ENCODE peak calls at places on chromosome 21, in nine cellular contexts. X is CD8-positive, alpha-beta T cell; M is upper lobe of left lung; N is pancreas; H is GM23248; B is uterus; I is adrenal gland; Z is cardiac muscle cell; K is IMR-90. C is an unnamed sample.
A peak's percentile ranks its signal among the peaks of the same experiment; 100 is the strongest.

GRCh38 chr21:43775795-43776430 is at the start of gene CSTB:
- DNase-seq in X (peak; percentile 68), M (peak; percentile 98), N (peak; percentile 80), H (peak; percentile 79), B (peak; percentile 68), I (peak; percentile 82), Z (peak; percentile 68), K (peak; percentile 38), C (peak; percentile 75)

GRCh38 chr21:33478858-33479678 is 706 bp downstream of the TMEM50B start:
- DNase-seq in X (peak; percentile 25), M (peak; percentile 88), N (peak; percentile 44), H (peak; percentile 75), B (no peak), I (peak; percentile 33), Z (peak; percentile 39), K (peak; percentile 17), C (peak; percentile 58)

GRCh38 chr21:38942617-38943245 is 137.0 kb downstream of the ETS2 start:
- DNase-seq in X (no peak), M (no peak), N (no peak), H (no peak), B (no peak), I (no peak), Z (no peak), K (no peak), C (no peak)

GRCh38 chr21:38359090-38359489 is 102.3 kb downstream of the KCNJ15 start:
- DNase-seq in X (no peak), M (no peak), N (no peak), H (no peak), B (no peak), I (no peak), Z (no peak), K (no peak), C (no peak)

GRCh38 chr21:40707271-40707670 is 139.7 kb downstream of the DSCAM start:
- DNase-seq in X (no peak), M (no peak), N (no peak), H (no peak), B (no peak), I (no peak), Z (no peak), K (no peak), C (no peak)

GRCh38 chr21:39314155-39315027 is 959 bp upstream of the BRWD1 start:
- DNase-seq in X (peak; percentile 31), M (no peak), N (peak; percentile 37), H (peak; percentile 86), B (peak; percentile 35), I (peak; percentile 32), Z (peak; percentile 73), K (peak; percentile 65), C (peak; percentile 4)

GRCh38 chr21:25568230-25568629 is 39.1 kb downstream of the MRPL39 start:
- DNase-seq in X (no peak), M (no peak), N (no peak), H (no peak), B (peak; percentile 25), I (peak; percentile 20), Z (peak; percentile 85), K (peak; percentile 78), C (no peak)

GRCh38 chr21:40356644-40357043 is 489.4 kb downstream of the PCP4 start:
- DNase-seq in X (no peak), M (no peak), N (no peak), H (no peak), B (no peak), I (no peak), Z (no peak), K (no peak), C (no peak)

GRCh38 chr21:25934130-25934529 is 199.4 kb downstream of the GABPA start:
- DNase-seq in X (no peak), M (no peak), N (no peak), H (no peak), B (no peak), I (no peak), Z (peak; percentile 82), K (peak; percentile 52), C (no peak)

GRCh38 chr21:27083144-27083543 is 116.3 kb upstream of the ADAMTS5 start:
- DNase-seq in X (no peak), M (no peak), N (no peak), H (no peak), B (no peak), I (no peak), Z (no peak), K (no peak), C (no peak)

GRCh38 chr21:45177039-45177438 is 102.7 kb downstream of the ADARB1 start:
- DNase-seq in X (no peak), M (no peak), N (no peak), H (no peak), B (no peak), I (no peak), Z (no peak), K (no peak), C (no peak)

GRCh38 chr21:45176141-45176540 is 101.8 kb downstream of the ADARB1 start:
- DNase-seq in X (no peak), M (no peak), N (no peak), H (no peak), B (no peak), I (no peak), Z (no peak), K (no peak), C (no peak)

GRCh38 chr21:45179568-45180288 is 105.3 kb downstream of the ADARB1 start:
- DNase-seq in X (no peak), M (no peak), N (no peak), H (no peak), B (no peak), I (no peak), Z (no peak), K (no peak), C (no peak)

GRCh38 chr21:45178971-45179370 is 104.6 kb downstream of the ADARB1 start:
- DNase-seq in X (no peak), M (no peak), N (no peak), H (no peak), B (no peak), I (no peak), Z (no peak), K (no peak), C (no peak)

DNA sequence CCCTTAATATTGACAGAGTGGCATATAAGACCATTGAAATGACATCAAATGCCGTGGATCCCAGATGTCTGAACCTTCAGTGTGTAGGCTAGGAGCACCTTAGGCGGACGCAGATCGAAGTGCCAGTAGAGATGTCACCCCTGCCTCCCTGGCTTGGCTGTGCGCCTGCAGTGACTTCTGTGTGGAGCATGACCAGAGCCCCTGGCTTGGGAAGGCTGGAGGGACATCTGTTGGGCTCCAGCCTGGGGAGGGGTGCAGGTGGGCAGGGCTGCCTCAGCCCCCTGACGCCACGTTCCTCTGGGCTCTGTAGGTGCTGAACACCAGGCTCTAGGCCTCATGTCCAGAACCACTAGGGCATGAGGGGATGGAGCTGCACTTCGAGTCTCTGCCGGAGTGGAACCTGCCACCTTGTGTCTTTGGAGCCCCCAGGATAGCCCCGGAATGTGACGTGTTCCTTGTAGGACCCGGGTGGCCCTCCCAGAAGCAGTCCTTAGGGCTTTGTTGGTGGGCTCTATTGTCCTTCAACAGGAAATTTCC is 103.8 kb downstream of the ADARB1 start:
- DNase-seq in X (no peak), M (no peak), N (no peak), H (no peak), B (no peak), I (no peak), Z (no peak), K (no peak), C (no peak)
- H3K4me1 ChIP-seq in X (no peaks in the 10 kb centered on the region), M (no peaks in the 10 kb centered on the region), N (no peaks in the 10 kb centered on the region), H (peaks cover 7% of the 10 kb centered on the region), B (no peaks in the 10 kb centered on the region), I (no peaks in the 10 kb centered on the region), Z (no peaks in the 10 kb centered on the region), K (peaks cover 6% of the 10 kb centered on the region), C (no peaks in the 10 kb centered on the region)

DNA sequence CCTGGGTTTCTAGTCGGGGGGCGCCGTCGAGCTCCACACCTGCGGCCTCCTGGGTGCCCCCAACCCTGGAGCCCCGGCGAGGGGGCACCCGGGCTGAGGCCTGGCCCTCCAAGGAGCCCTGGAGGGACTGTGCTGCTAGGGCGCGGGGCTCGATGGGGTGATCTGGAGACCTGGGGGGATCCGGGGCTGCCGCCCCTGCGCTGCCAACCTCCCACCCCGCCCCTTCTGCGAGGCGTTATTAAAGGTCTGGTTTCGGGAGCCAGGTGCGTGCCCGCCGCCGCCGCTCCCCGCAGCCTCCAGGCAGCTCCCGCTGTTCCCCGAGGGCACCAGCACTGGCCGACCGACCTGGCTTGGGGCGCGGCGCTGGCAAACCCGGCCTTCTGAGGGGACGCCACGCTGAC is 746 bp upstream of the POFUT2 start:
- DNase-seq in X (no peak), M (peak; percentile 87), N (no peak), H (peak; percentile 57), B (no peak), I (peak; percentile 41), Z (no peak), K (no peak), C (no peak)
- H3K4me3 ChIP-seq in X (no peak overlapping the region), M (peak overlapping the region; percentile 69), N (peak overlapping the region; percentile 53), H (peak overlapping the region; percentile 77), B (peak overlapping the region; percentile 83), I (peak overlapping the region; percentile 96), Z (peak overlapping the region; percentile 99), K (peak overlapping the region; percentile 88), C (no peak overlapping the region)

DNA sequence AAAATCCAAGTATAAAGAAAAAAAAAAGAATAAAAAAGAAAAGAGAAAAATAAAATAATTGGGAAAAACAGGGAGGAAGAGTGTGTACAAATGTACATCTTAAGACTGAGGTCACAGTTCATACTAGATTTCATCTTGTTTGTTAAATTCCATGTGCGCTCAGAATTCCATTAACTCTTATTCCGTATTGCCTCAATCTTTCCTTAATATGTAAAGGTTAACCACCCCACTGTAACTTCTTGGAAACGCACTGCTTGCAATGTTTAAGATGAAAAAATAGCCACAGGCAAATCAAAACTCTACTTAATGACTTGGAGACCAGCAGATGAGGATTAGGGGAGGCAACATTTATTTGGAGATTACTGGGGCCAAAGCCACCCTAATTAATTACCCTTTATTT is 23.9 kb upstream of the KCNE1 start:
- DNase-seq in X (no peak), M (no peak), N (no peak), H (no peak), B (no peak), I (no peak), Z (no peak), K (no peak), C (no peak)
- H3K4me1 ChIP-seq in X (no peaks in the 10 kb centered on the region), M (no peaks in the 10 kb centered on the region), N (no peaks in the 10 kb centered on the region), H (peaks cover 33% of the 10 kb centered on the region), B (no peaks in the 10 kb centered on the region), I (peaks cover 27% of the 10 kb centered on the region), Z (peaks cover 31% of the 10 kb centered on the region), K (peaks cover 18% of the 10 kb centered on the region), C (no peaks in the 10 kb centered on the region)

DNA sequence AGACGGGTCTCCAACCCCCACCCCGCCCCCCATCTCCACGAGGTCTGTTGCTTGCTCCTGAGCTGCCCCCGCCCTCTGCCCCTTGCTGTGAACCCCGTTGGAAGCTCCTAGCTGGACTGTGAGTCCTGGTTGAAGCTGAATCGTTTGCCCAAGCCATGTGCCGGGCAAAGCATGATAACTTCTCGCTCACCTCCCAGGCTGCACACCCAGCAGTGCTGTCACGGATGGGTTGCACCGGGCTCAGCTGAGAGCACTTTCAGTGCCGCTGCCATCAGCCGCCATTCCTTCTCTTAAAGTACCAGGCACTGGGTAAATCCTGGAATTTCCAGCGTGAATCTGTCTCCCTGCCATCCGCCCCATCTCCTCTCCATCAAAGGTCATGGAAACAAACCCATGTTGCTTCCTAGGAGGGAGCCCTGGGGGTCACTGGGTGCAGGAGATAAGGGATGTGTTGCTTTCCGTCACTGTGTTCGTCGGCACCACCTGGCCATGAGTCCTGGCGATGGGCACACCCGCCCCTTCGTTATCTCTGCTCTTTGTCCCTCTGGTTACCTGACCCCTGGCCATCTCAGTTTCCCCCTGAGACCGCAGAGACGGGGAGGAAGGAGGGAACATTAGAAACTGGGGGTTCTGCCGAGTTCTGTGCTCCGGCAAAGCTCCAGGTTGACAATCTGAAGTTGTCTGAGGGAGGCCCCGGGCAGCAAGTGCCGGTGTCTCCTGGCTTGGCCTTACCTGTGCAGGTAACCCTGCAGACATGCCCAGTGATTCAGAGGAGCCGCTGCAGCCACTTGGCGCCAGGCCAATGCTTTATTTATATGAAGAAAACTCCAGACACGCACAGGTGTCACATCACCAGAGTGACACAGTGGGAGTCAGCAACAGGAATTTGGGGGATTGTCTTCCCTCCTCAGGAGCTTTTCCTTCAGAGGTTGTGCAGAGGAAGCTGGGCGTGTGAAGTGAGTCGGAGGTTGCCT is 2.7 kb downstream of the PDE9A start:
- DNase-seq in X (no peak), M (peak; percentile 37), N (no peak), H (no peak), B (no peak), I (no peak), Z (no peak), K (no peak), C (no peak)
- H3K4me3 ChIP-seq in X (no peak overlapping the region), M (no peak overlapping the region), N (no peak overlapping the region), H (no peak overlapping the region), B (no peak overlapping the region), I (no peak overlapping the region), Z (no peak overlapping the region), K (no peak overlapping the region), C (no peak overlapping the region)

C was measured in CD8-positive, alpha-beta memory T cell.